ENCODE peak calls at places on chromosome 21, in seven cellular contexts. J, M, K, I, P, U and L are unnamed samples. For H3K4me1, the result is how much of the 10 kb centered on the place peaks cover.

GRCh38 chr21:42530167-42530518 is 16.5 kb downstream of the SLC37A1 start:
- DNase-seq in K (peak), J (peak), P (no peak), U (no peak), I (no peak), M (peak), L (no peak)

GRCh38 chr21:32917392-32918135 is 108.2 kb upstream of the OLIG2 start:
- DNase-seq in P (no peak), I (no peak), M (no peak), U (no peak), K (no peak), J (no peak), L (no peak)

GRCh38 chr21:38840456-38841129 is 34.9 kb downstream of the ETS2 start:
- DNase-seq in K (no peak), I (no peak), P (no peak), J (peak), M (no peak), U (no peak), L (no peak)

GRCh38 chr21:42809171-42809570 is 70.2 kb downstream of the WDR4 start:
- DNase-seq in M (no peak), I (no peak), P (no peak), K (no peak), J (no peak), U (no peak), L (no peak)

GRCh38 chr21:26041441-26042180 is 129.0 kb downstream of the APP start:
- DNase-seq in U (no peak), J (no peak), K (no peak), P (no peak), M (no peak), I (no peak), L (no peak)

GRCh38 chr21:32947736-32948135 is 78.0 kb upstream of the OLIG2 start:
- DNase-seq in I (no peak), M (no peak), J (no peak), P (no peak), K (no peak), U (no peak), L (no peak)

GRCh38 chr21:23026878-23027277 is 2028.7 kb downstream of the NCAM2 start:
- DNase-seq in P (no peak), M (no peak), I (no peak), K (no peak), J (no peak), U (no peak), L (no peak)

GRCh38 chr21:38982804-38983203 is 177.1 kb downstream of the ETS2 start:
- DNase-seq in M (no peak), I (no peak), K (no peak), U (no peak), J (no peak), P (no peak), L (no peak)

GRCh38 chr21:46562964-46563607 is 41.8 kb downstream of the S100B start:
- DNase-seq in J (no peak), K (no peak), U (no peak), I (no peak), P (no peak), M (peak), L (no peak)

GRCh38 chr21:24260751-24261150 is 1346.5 kb downstream of the MRPL39 start:
- DNase-seq in I (no peak), K (no peak), U (no peak), J (no peak), P (no peak), M (no peak), L (no peak)

GRCh38 chr21:46412521-46413364 is 45.9 kb upstream of the DIP2A start:
- DNase-seq in M (no peak), P (peak), J (no peak), I (no peak), U (no peak), K (no peak), L (no peak)

GRCh38 chr21:42391297-42391696 is 4.6 kb downstream of the TMPRSS3 start:
- DNase-seq in K (no peak), J (no peak), M (no peak), I (no peak), P (no peak), U (no peak), L (no peak)

GRCh38 chr21:38306407-38306806 is 49.6 kb downstream of the KCNJ15 start:
- DNase-seq in K (no peak), M (no peak), P (no peak), U (no peak), I (no peak), J (no peak), L (no peak)

GRCh38 chr21:42532466-42533181 is 19.0 kb downstream of the SLC37A1 start:
- DNase-seq in M (peak), J (peak), P (no peak), K (peak), U (no peak), I (no peak), L (no peak)

GRCh38 chr21:25639922-25640670 is 1.0 kb downstream of the JAM2 start:
- DNase-seq in I (no peak), M (peak), J (no peak), U (no peak), K (no peak), P (no peak), L (no peak)

GRCh38 chr21:29443398-29444010 is 144.8 kb downstream of the BACH1 start:
- DNase-seq in J (no peak), I (no peak), U (no peak), K (no peak), M (no peak), P (no peak), L (no peak)

GRCh38 chr21:42815217-42815616 is 64.1 kb downstream of the WDR4 start:
- DNase-seq in I (peak), J (no peak), U (no peak), K (no peak), P (no peak), M (no peak), L (no peak)

GRCh38 chr21:42545745-42546144 is 32.1 kb downstream of the SLC37A1 start:
- DNase-seq in U (no peak), J (no peak), I (no peak), K (no peak), P (no peak), M (no peak), L (no peak)

GRCh38 chr21:46392921-46393320 is 65.8 kb upstream of the DIP2A start:
- DNase-seq in K (no peak), P (no peak), J (no peak), U (no peak), I (no peak), M (no peak), L (no peak)

GRCh38 chr21:41443562-41443961 is 17.5 kb downstream of the MX1 start:
- DNase-seq in I (no peak), J (no peak), K (no peak), P (no peak), U (no peak), M (no peak), L (no peak)

GRCh38 chr21:18340387-18340942 is 63.1 kb downstream of the TMPRSS15 start:
- DNase-seq in P (no peak), M (no peak), I (no peak), U (no peak), K (no peak), J (no peak), L (no peak)

GRCh38 chr21:39441502-39442475 is 3.8 kb downstream of the LCA5L start:
- DNase-seq in K (no peak), J (no peak), I (peak), U (no peak), P (peak), M (peak), L (peak)

GRCh38 chr21:43874085-43874785 is 9.2 kb downstream of the AGPAT3 start:
- DNase-seq in J (no peak), P (no peak), U (no peak), K (no peak), I (no peak), M (no peak), L (no peak)

GRCh38 chr21:42660118-42660470 is 6.7 kb downstream of the PDE9A start:
- DNase-seq in J (no peak), P (peak), I (no peak), M (no peak), U (no peak), K (no peak), L (no peak)

GRCh38 chr21:33350676-33351075 is 25.9 kb downstream of the IFNAR1 start:
- DNase-seq in J (no peak), K (no peak), M (no peak), P (no peak), I (no peak), U (no peak), L (no peak)

GRCh38 chr21:37558676-37559204 is 192.2 kb downstream of the DYRK1A start:
- DNase-seq in I (no peak), U (no peak), K (no peak), J (no peak), M (no peak), P (no peak), L (no peak)

GRCh38 chr21:41960386-41960785 is 6.6 kb upstream of the C2CD2 start:
- DNase-seq in U (no peak), J (no peak), K (no peak), P (no peak), I (no peak), M (no peak), L (no peak)

GRCh38 chr21:42570841-42571387 is 57.3 kb downstream of the SLC37A1 start:
- DNase-seq in M (peak), U (peak), P (no peak), K (peak), J (peak), I (no peak), L (no peak)

GRCh38 chr21:21174676-21175075 is 176.5 kb downstream of the NCAM2 start:
- DNase-seq in K (no peak), I (no peak), J (no peak), U (no peak), M (no peak), P (no peak), L (no peak)

GRCh38 chr21:46092811-46093667 is 4.9 kb upstream of the COL6A2 start:
- DNase-seq in K (no peak), M (peak), U (no peak), P (no peak), I (no peak), J (no peak), L (no peak)

GRCh38 chr21:42570362-42570761 is 56.7 kb downstream of the SLC37A1 start:
- DNase-seq in U (peak), P (no peak), K (peak), I (no peak), J (peak), M (peak), L (no peak)

GRCh38 chr21:38913120-38913975 is 107.6 kb downstream of the ETS2 start:
- DNase-seq in P (no peak), I (peak), J (peak), K (peak), M (peak), U (peak), L (no peak)

GRCh38 chr21:42013901-42014300 is 3.7 kb upstream of the ZBTB21 start:
- DNase-seq in K (no peak), P (no peak), I (no peak), J (no peak), U (no peak), M (no peak), L (no peak)

GRCh38 chr21:29232601-29233541 is 65.9 kb upstream of the BACH1 start:
- DNase-seq in K (no peak), P (no peak), U (no peak), I (no peak), J (no peak), M (no peak), L (no peak)

GRCh38 chr21:43782741-43783700 is 6.4 kb upstream of the RRP1 start:
- DNase-seq in J (no peak), P (no peak), I (peak), K (peak), U (no peak), M (no peak), L (no peak)

GRCh38 chr21:17688912-17689874 is 76.5 kb upstream of the BTG3 start:
- DNase-seq in J (peak), M (peak), K (peak), U (peak), I (peak), P (peak), L (no peak)

GRCh38 chr21:17539743-17540341 is 27.0 kb downstream of the CXADR start:
- DNase-seq in M (no peak), P (no peak), J (no peak), I (no peak), K (no peak), U (no peak), L (no peak)

GRCh38 chr21:14057313-14057712 is 153.4 kb downstream of the LIPI start:
- DNase-seq in P (no peak), K (no peak), I (no peak), M (no peak), J (peak), U (no peak), L (no peak)

GRCh38 chr21:39048574-39048973 is 134.7 kb downstream of the PSMG1 start:
- DNase-seq in M (no peak), J (no peak), U (no peak), K (no peak), I (no peak), P (no peak), L (no peak)

GRCh38 chr21:42016364-42016985 is 6.3 kb upstream of the ZBTB21 start:
- DNase-seq in J (no peak), K (no peak), I (no peak), P (no peak), M (no peak), U (no peak), L (no peak)

GRCh38 chr21:27586986-27587385 is 620.1 kb upstream of the ADAMTS5 start:
- DNase-seq in K (no peak), I (no peak), U (no peak), J (peak), M (no peak), P (no peak), L (no peak)

GRCh38 chr21:27584266-27584665 is 617.4 kb upstream of the ADAMTS5 start:
- DNase-seq in J (no peak), U (no peak), I (no peak), M (no peak), P (no peak), K (no peak), L (no peak)

GRCh38 chr21:27582246-27582945 is 615.5 kb upstream of the ADAMTS5 start:
- DNase-seq in K (no peak), M (no peak), J (no peak), P (no peak), U (no peak), I (no peak), L (no peak)

GRCh38 chr21:27582946-27583270 is 616.0 kb upstream of the ADAMTS5 start:
- DNase-seq in J (no peak), K (no peak), M (no peak), I (no peak), P (no peak), U (no peak), L (no peak)

GRCh38 chr21:27586326-27586725 is 619.4 kb upstream of the ADAMTS5 start:
- DNase-seq in U (no peak), K (no peak), J (no peak), M (no peak), I (no peak), P (no peak), L (no peak)
- H3K4me1 ChIP-seq in U (under half), K (under half), J (under half), M (under half), I (under half), P (under half), L (under half)

DNA sequence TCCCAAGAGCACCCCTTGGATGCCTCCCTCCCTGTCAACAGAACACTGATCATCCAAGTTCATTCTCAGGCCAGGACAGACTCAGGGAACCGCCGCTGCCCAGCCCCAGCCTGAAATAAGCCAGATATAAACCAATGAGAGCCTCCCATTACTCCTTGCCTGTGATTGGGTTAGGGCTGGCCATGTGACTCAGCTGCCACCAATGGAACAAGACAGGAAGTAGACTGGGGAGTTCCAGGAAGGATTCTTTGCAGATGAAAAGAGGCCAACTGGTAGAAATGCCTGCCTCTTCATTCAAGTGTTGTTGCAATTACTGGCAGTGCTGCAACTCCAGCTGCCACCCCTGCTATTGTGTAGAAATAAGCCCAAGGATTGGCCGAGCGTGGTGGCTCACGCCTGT is 146.4 kb upstream of the TIAM1 start:
- DNase-seq in J (no peak), K (no peak), M (no peak), P (no peak), I (no peak), U (no peak), L (no peak)
- H3K27ac ChIP-seq in J (no peak), K (no peak), M (no peak), P (no peak), I (no peak), U (no peak), L (no peak)

GRCh38 chr21:34791776-34792503 is 123.1 kb downstream of the CLIC6 start:
- DNase-seq in I (no peak), U (no peak), J (no peak), P (no peak), K (no peak), M (no peak), L (no peak)
- H3K4me1 ChIP-seq in I (under half), U (under half), J (under half), P (under half), K (under half), M (under half), L (under half)

DNA sequence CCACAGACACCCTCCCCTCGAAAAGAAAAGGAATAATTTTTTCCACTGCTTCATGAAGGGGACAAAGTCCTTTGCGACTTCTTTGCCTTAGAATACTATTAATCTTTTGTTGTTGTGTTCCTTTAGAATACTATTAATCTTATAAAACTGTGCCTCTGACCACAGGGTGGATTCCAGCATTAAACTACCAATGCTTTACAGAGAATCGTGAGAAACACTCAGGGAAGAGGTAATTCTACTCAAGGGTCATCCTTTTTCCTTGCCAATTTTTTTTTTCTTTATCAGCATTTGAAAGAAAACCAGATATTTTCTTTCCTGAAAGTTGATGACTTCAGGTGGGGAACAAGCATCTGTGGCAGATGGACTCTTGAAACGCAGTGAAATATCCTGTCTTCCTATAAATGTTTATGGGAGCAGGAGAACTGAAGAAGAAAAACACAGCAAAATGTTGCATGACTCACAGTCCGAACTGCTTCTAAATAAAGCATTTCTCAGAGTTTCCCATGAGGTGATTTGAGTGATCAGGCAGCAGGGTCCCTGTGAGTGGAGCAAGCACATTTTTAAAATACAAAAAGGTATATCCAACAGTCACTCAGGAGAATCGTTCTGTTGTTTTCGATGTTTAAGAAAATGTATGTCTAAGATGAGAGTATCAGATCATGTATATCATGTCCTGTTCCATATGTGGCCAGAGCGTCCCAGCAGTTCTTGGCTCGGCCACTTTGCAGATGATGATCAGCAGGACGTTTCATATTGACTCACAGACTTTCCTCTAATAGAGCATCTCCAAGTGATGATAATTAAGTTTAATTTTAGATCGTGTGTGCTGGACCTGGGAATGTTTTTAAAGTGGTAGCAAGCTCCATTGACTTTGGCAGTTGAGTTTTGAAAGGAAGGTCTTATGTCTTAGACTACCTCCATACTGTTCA is 154.3 kb upstream of the RUNX1 start:
- DNase-seq in I (no peak), M (no peak), P (no peak), K (no peak), J (no peak), U (no peak), L (no peak)
- H3K27ac ChIP-seq in I (no peak), M (no peak), P (no peak), K (no peak), J (peak), U (no peak), L (no peak)

DNA sequence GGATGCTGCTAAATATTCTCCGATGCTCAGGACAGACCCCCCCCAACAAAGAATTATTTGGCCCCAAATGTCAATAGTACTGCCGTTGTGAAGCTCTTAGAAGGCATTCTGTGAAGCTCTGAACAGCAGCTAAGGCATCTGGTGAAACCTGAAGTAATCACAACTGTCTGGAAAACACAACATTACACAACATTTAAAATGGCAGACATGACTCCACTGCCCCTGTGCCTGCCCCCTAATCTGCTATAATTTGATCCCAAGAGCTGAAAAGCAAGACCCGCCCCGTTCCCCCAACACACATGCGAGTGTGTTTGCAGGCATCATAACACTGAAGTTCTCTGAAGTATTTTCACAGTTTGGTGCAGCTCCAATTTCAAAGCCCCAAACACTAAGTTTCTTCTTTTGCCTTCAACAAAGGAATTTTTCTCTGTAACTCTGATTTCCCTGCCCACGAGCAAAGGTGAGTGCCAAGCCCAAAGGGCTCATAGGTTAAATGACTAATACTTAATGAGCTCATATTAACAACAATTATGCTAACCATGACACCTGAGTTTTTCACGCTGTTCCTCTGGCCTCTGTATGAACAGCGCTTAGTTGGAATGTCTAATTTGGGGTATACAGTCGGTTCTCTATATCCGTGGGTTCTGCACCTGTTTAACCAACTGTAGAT is 129.3 kb downstream of the CLIC6 start:
- DNase-seq in M (no peak), K (no peak), P (no peak), J (peak), I (no peak), U (no peak), L (no peak)
- H3K4me1 ChIP-seq in M (under half), K (under half), P (under half), J (under half), I (half or more), U (under half), L (under half)

GRCh38 chr21:16395285-16395684 is 665.5 kb downstream of the USP25 start:
- DNase-seq in P (no peak), M (no peak), U (no peak), I (no peak), K (peak), J (no peak), L (no peak)
- H3K27ac ChIP-seq in P (no peak), M (no peak), U (no peak), I (no peak), K (no peak), J (no peak), L (no peak)